ENCODE peak calls at places on chromosomes 12 and 14, in seven cellular contexts. R is dorsolateral prefrontal cortex, U is endodermal cell, Y is tibial artery, D is HCT116, T is heart left ventricle, F is neural progenitor cell. J is an unnamed sample.

GRCh38 chr12:114671664-114672476 is 12.1 kb downstream of the TBX3 start:
- DNase-seq in Y (no peak), R (no peak), U (peak; percentile 88), D (no peak), F (peak; percentile 75), T (no peak), J (no peak)

GRCh38 chr12:87801860-87802720 is 227.1 kb downstream of the C12orf50 start:
- DNase-seq in Y (no peak), T (no peak), U (no peak), R (no peak), F (no peak), D (no peak), J (no peak)

GRCh38 chr12:74170645-74171477 is 366.8 kb upstream of the ATXN7L3B start:
- DNase-seq in T (no peak), Y (no peak), U (no peak), D (no peak), F (no peak), R (no peak), J (no peak)

GRCh38 chr12:110073049-110073831 is 24.9 kb upstream of the C12orf76 start:
- DNase-seq in U (no peak), Y (peak; percentile 34), T (no peak), F (no peak), D (no peak), R (peak; percentile 95), J (no peak)

GRCh38 chr12:105334001-105334400 is 3.5 kb downstream of the C12orf75 start:
- DNase-seq in R (no peak), U (no peak), D (no peak), T (no peak), F (no peak), Y (no peak), J (no peak)

GRCh38 chr14:83164016-83164415 is 1630.4 kb upstream of the SEL1L start:
- DNase-seq in D (no peak), R (no peak), Y (no peak), T (no peak), U (no peak), F (no peak), J (no peak)

GRCh38 chr12:124457287-124458219 is 109.9 kb downstream of the NCOR2 start:
- DNase-seq in F (no peak), Y (peak; percentile 95), R (peak; percentile 86), D (no peak), U (no peak), T (peak; percentile 87), J (peak; percentile 68)

GRCh38 chr12:70722584-70723343 is 85.5 kb upstream of the PTPRB start:
- DNase-seq in D (no peak), F (no peak), U (no peak), R (no peak), Y (no peak), T (no peak), J (no peak)

GRCh38 chr12:42744539-42745156 is 155.1 kb upstream of the PRICKLE1 start:
- DNase-seq in U (no peak), R (no peak), T (no peak), F (no peak), D (no peak), Y (no peak), J (no peak)

GRCh38 chr14:22994762-22995275 is 12.5 kb upstream of the AJUBA start:
- DNase-seq in Y (no peak), T (no peak), R (no peak), F (peak; percentile 55), U (peak; percentile 78), D (no peak), J (no peak)

DNA sequence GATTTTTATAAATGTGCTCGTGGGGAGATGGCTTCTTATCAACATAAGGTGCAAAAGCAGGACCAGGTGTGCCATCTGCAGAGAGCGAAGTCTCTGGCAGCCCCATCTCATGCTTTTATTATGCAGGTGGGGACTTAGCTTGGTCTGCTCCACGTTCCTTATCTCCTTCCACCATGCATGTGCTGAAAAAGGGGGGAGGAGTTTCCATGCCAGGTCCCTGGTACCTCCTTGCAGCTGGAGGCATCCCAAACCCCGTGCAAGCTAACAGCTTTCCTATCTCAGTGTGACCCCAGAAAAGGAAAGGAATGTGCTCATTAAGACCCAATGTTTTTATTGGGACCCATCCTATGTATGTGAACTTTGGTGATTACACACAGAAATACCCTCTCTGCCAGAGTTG is 608.5 kb downstream of the TMEM121 start:
- DNase-seq in D (no peak), Y (no peak), T (no peak), U (no peak), R (no peak), F (no peak), J (no peak)
- TF ChIP-seq CTCF in D (no peak), Y (no peak), T (no peak), U (no peak), R (no peak), F (no peak), J (no peak)

GRCh38 chr12:590206-590750 is 73.0 kb downstream of the NINJ2 start:
- DNase-seq in U (peak; percentile 41), Y (no peak), F (no peak), R (no peak), T (peak; percentile 68), D (no peak), J (peak; percentile 26)

GRCh38 chr12:587551-588322 is 75.5 kb downstream of the NINJ2 start:
- DNase-seq in D (no peak), U (peak; percentile 33), T (no peak), F (no peak), R (no peak), Y (no peak), J (no peak)

GRCh38 chr12:587132-587531 is 76.1 kb downstream of the NINJ2 start:
- DNase-seq in T (no peak), R (no peak), Y (no peak), U (no peak), F (no peak), D (no peak), J (no peak)

GRCh38 chr12:586318-587071 is 76.8 kb downstream of the NINJ2 start:
- DNase-seq in F (no peak), D (no peak), U (peak; percentile 36), Y (no peak), T (peak; percentile 30), R (no peak), J (no peak)

GRCh38 chr12:588658-589057 is 74.6 kb downstream of the NINJ2 start:
- DNase-seq in R (no peak), F (no peak), U (no peak), D (no peak), Y (no peak), T (no peak), J (no peak)
- H3K4me3 ChIP-seq in R (no peak overlapping the region), F (no peak overlapping the region), U (no peak overlapping the region), D (no peak overlapping the region), Y (no peak overlapping the region), T (no peak overlapping the region), J (no peak overlapping the region)

DNA sequence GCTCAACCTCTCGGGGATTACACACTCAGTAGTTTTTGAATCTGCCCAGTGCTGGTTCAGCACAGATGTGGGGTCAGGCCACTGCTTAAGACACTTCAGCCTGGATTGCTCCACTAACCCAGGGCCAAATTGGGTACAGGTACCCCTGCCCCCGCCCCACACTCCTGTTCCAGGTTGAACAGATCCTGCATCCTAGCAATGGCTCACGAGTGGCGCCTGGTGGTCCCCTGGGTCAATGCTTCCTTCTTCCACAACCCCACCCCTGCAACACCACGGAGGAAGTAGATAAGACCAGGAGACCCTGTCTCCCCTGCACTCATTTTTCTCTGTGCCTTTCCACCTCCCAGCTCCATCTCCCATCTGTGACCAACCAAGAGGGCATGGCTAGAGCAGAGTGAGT is 108.4 kb downstream of the ESRRB start:
- DNase-seq in D (no peak), Y (no peak), R (no peak), T (no peak), F (no peak), U (peak; percentile 65), J (no peak)
- TF ChIP-seq CTCF in D (no peak), Y (no peak), R (no peak), T (no peak), F (peak; percentile 8), U (peak; percentile 58), J (no peak)

GRCh38 chr14:44897844-44898151 is 63.9 kb downstream of the KLHL28 start:
- DNase-seq in T (no peak), R (no peak), F (no peak), Y (no peak), D (peak; percentile 40), U (no peak), J (no peak)

GRCh38 chr14:44897041-44897843 is 64.5 kb downstream of the KLHL28 start:
- DNase-seq in F (peak; percentile 96), U (peak; percentile 99), D (peak; percentile 95), T (peak; percentile 98), Y (peak; percentile 99), R (peak; percentile 99), J (peak; percentile 99)

GRCh38 chr14:44895716-44896115 is 66.0 kb downstream of the KLHL28 start:
- DNase-seq in U (no peak), Y (no peak), T (no peak), R (no peak), F (no peak), D (no peak), J (no peak)

GRCh38 chr14:44898547-44898946 is 63.2 kb downstream of the KLHL28 start:
- DNase-seq in U (no peak), D (no peak), T (no peak), F (no peak), R (no peak), Y (no peak), J (no peak)

DNA sequence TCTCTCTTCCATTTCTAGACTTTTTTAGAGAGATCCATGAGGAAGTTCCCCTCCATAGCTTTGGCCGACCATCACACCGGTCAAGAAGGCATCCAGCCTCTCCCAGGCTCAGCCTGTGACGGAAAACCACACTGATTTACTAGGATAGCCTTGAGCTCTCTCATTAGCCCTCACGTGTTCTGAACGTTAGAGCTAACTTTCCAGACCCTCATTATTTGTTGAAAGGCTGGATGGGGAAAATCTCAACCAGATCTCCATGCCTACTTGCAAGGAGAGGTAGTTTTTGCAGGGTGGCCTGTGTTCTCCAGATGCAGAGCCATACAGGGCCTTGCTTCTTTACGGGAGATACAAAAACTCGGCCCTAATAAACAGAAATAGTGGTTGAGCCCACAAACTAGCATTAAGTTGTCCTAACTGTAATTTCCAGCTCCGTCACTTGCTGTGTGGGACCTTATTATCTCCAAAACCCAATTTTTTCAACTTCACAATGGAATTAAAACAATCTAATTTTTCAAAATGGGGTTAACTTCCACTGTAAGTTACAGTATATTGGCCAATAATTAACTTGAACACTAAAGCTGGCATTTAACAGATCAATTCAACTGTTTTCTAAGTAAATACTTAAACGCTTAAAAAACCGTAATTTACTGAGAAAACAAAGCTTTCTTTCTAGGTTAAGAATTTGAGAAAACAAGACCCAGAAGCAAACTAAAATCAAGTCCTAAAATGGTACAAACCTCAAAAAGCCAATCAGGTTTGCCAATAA is 65.3 kb downstream of the KLHL28 start:
- DNase-seq in Y (no peak), U (no peak), R (no peak), D (no peak), T (no peak), F (no peak), J (no peak)
- H3K4me3 ChIP-seq in Y (peak overlapping the region; percentile 76), U (peak overlapping the region; percentile 89), R (peak overlapping the region; percentile 95), D (peak overlapping the region; percentile 71), T (peak overlapping the region; percentile 95), F (peak overlapping the region; percentile 84), J (no peak overlapping the region)

GRCh38 chr14:104075530-104076151 is 9.9 kb upstream of the ASPG start:
- DNase-seq in R (no peak), U (peak; percentile 60), F (no peak), Y (no peak), D (no peak), T (no peak), J (no peak)
- TF ChIP-seq CTCF in R (peak; percentile 35), U (peak; percentile 72), F (peak; percentile 62), Y (no peak), D (peak; percentile 58), T (peak; percentile 11), J (no peak)